ENCODE peak calls at places on chromosomes 11 and 22, in ten cellular contexts. One of them, this sample, is unnamed.

GRCh38 chr11:48127521-48128183 is 89.0 kb upstream of the OR4B1 start:
- DNase-seq in activated B cell treated with CpG ODN at 0.5 μM for 24 hours: no peak
- DNase-seq in NCI-H2081 treated with DMSO at 0.1 percent for 48 hours: no peak
- DNase-seq in stimulated activated CD4-positive, alpha-beta T cell treated with anti-CD3 and anti-CD28 coated beads, Interleukin-15, amount 100 ng/mL, for 48 hours: no peak
- DNase-seq in cardiac fibroblast: no peak
- DNase-seq in T follicular helper cell: no peak
- DNase-seq in HFFc6: no peak
- DNase-seq in MCF 10A: no peak
- DNase-seq in RWPE1: no peak
- DNase-seq in anterior cingulate cortex: no peak
- DNase-seq in this sample: no peak

GRCh38 chr22:38416621-38417251 is 38.3 kb downstream of the KCNJ4 start:
- DNase-seq in HFFc6: no peak
- DNase-seq in anterior cingulate cortex: no peak
- DNase-seq in RWPE1: no peak
- DNase-seq in stimulated activated CD4-positive, alpha-beta T cell treated with anti-CD3 and anti-CD28 coated beads, Interleukin-15, amount 100 ng/mL, for 48 hours: no peak
- DNase-seq in MCF 10A: no peak
- DNase-seq in NCI-H2081 treated with DMSO at 0.1 percent for 48 hours: no peak
- DNase-seq in T follicular helper cell: no peak
- DNase-seq in activated B cell treated with CpG ODN at 0.5 μM for 24 hours: no peak
- DNase-seq in cardiac fibroblast: no peak
- DNase-seq in this sample: no peak

GRCh38 chr11:5297671-5298070 is 4.1 kb downstream of the OR51B4 start:
- DNase-seq in stimulated activated CD4-positive, alpha-beta T cell treated with anti-CD3 and anti-CD28 coated beads, Interleukin-15, amount 100 ng/mL, for 48 hours: no peak
- DNase-seq in MCF 10A: no peak
- DNase-seq in RWPE1: no peak
- DNase-seq in HFFc6: no peak
- DNase-seq in anterior cingulate cortex: no peak
- DNase-seq in cardiac fibroblast: peak; percentile 11
- DNase-seq in NCI-H2081 treated with DMSO at 0.1 percent for 48 hours: no peak
- DNase-seq in activated B cell treated with CpG ODN at 0.5 μM for 24 hours: no peak
- DNase-seq in T follicular helper cell: no peak
- DNase-seq in this sample: no peak

GRCh38 chr11:114099392-114100178 is 40.1 kb downstream of the ZBTB16 start:
- DNase-seq in anterior cingulate cortex: no peak
- DNase-seq in NCI-H2081 treated with DMSO at 0.1 percent for 48 hours: no peak
- DNase-seq in T follicular helper cell: no peak
- DNase-seq in RWPE1: no peak
- DNase-seq in MCF 10A: no peak
- DNase-seq in HFFc6: no peak
- DNase-seq in stimulated activated CD4-positive, alpha-beta T cell treated with anti-CD3 and anti-CD28 coated beads, Interleukin-15, amount 100 ng/mL, for 48 hours: no peak
- DNase-seq in cardiac fibroblast: peak; percentile 39
- DNase-seq in activated B cell treated with CpG ODN at 0.5 μM for 24 hours: no peak
- DNase-seq in this sample: no peak

GRCh38 chr11:65496304-65497140 is 2.3 kb upstream of the MALAT1 start:
- DNase-seq in anterior cingulate cortex: peak; percentile 42
- DNase-seq in RWPE1: no peak
- DNase-seq in activated B cell treated with CpG ODN at 0.5 μM for 24 hours: no peak
- DNase-seq in T follicular helper cell: no peak
- DNase-seq in MCF 10A: peak; percentile 19
- DNase-seq in stimulated activated CD4-positive, alpha-beta T cell treated with anti-CD3 and anti-CD28 coated beads, Interleukin-15, amount 100 ng/mL, for 48 hours: no peak
- DNase-seq in cardiac fibroblast: peak; percentile 44
- DNase-seq in NCI-H2081 treated with DMSO at 0.1 percent for 48 hours: no peak
- DNase-seq in HFFc6: peak; percentile 47
- DNase-seq in this sample: no peak

GRCh38 chr11:118889796-118890195 is 6.1 kb downstream of the CXCR5 start:
- DNase-seq in HFFc6: peak; percentile 86
- DNase-seq in NCI-H2081 treated with DMSO at 0.1 percent for 48 hours: no peak
- DNase-seq in stimulated activated CD4-positive, alpha-beta T cell treated with anti-CD3 and anti-CD28 coated beads, Interleukin-15, amount 100 ng/mL, for 48 hours: no peak
- DNase-seq in activated B cell treated with CpG ODN at 0.5 μM for 24 hours: no peak
- DNase-seq in T follicular helper cell: no peak
- DNase-seq in RWPE1: no peak
- DNase-seq in MCF 10A: peak; percentile 47
- DNase-seq in cardiac fibroblast: peak; percentile 72
- DNase-seq in anterior cingulate cortex: peak; percentile 27
- DNase-seq in this sample: no peak

GRCh38 chr11:115075340-115075739 is 397.0 kb downstream of the NXPE2 start:
- DNase-seq in anterior cingulate cortex: no peak
- DNase-seq in activated B cell treated with CpG ODN at 0.5 μM for 24 hours: no peak
- DNase-seq in NCI-H2081 treated with DMSO at 0.1 percent for 48 hours: no peak
- DNase-seq in T follicular helper cell: no peak
- DNase-seq in RWPE1: no peak
- DNase-seq in HFFc6: no peak
- DNase-seq in MCF 10A: no peak
- DNase-seq in stimulated activated CD4-positive, alpha-beta T cell treated with anti-CD3 and anti-CD28 coated beads, Interleukin-15, amount 100 ng/mL, for 48 hours: no peak
- DNase-seq in cardiac fibroblast: no peak
- DNase-seq in this sample: no peak

GRCh38 chr22:48712558-48712957 is 1115.1 kb downstream of the BRD1 start:
- DNase-seq in RWPE1: no peak
- DNase-seq in anterior cingulate cortex: no peak
- DNase-seq in T follicular helper cell: no peak
- DNase-seq in MCF 10A: no peak
- DNase-seq in cardiac fibroblast: no peak
- DNase-seq in NCI-H2081 treated with DMSO at 0.1 percent for 48 hours: no peak
- DNase-seq in HFFc6: no peak
- DNase-seq in activated B cell treated with CpG ODN at 0.5 μM for 24 hours: no peak
- DNase-seq in stimulated activated CD4-positive, alpha-beta T cell treated with anti-CD3 and anti-CD28 coated beads, Interleukin-15, amount 100 ng/mL, for 48 hours: no peak
- DNase-seq in this sample: no peak

GRCh38 chr22:38712496-38713207 is 6.9 kb downstream of the GTPBP1 start:
- DNase-seq in MCF 10A: no peak
- DNase-seq in anterior cingulate cortex: no peak
- DNase-seq in RWPE1: no peak
- DNase-seq in cardiac fibroblast: no peak
- DNase-seq in activated B cell treated with CpG ODN at 0.5 μM for 24 hours: no peak
- DNase-seq in stimulated activated CD4-positive, alpha-beta T cell treated with anti-CD3 and anti-CD28 coated beads, Interleukin-15, amount 100 ng/mL, for 48 hours: no peak
- DNase-seq in HFFc6: no peak
- DNase-seq in NCI-H2081 treated with DMSO at 0.1 percent for 48 hours: no peak
- DNase-seq in T follicular helper cell: no peak
- DNase-seq in this sample: no peak

GRCh38 chr22:37037669-37038068 is 13.9 kb upstream of the KCTD17 start:
- DNase-seq in RWPE1: no peak
- DNase-seq in cardiac fibroblast: no peak
- DNase-seq in HFFc6: no peak
- DNase-seq in MCF 10A: no peak
- DNase-seq in NCI-H2081 treated with DMSO at 0.1 percent for 48 hours: no peak
- DNase-seq in T follicular helper cell: no peak
- DNase-seq in stimulated activated CD4-positive, alpha-beta T cell treated with anti-CD3 and anti-CD28 coated beads, Interleukin-15, amount 100 ng/mL, for 48 hours: no peak
- DNase-seq in anterior cingulate cortex: no peak
- DNase-seq in activated B cell treated with CpG ODN at 0.5 μM for 24 hours: no peak
- DNase-seq in this sample: no peak

GRCh38 chr22:25748704-25749103 is 6.7 kb downstream of the MYO18B start:
- DNase-seq in HFFc6: no peak
- DNase-seq in MCF 10A: no peak
- DNase-seq in NCI-H2081 treated with DMSO at 0.1 percent for 48 hours: no peak
- DNase-seq in stimulated activated CD4-positive, alpha-beta T cell treated with anti-CD3 and anti-CD28 coated beads, Interleukin-15, amount 100 ng/mL, for 48 hours: no peak
- DNase-seq in activated B cell treated with CpG ODN at 0.5 μM for 24 hours: no peak
- DNase-seq in T follicular helper cell: no peak
- DNase-seq in RWPE1: no peak
- DNase-seq in cardiac fibroblast: no peak
- DNase-seq in anterior cingulate cortex: no peak
- DNase-seq in this sample: no peak

This sample was measured in RCC 7860.